ENCODE peak calls at places on chromosomes 13 and 19, in six cellular contexts. U is NB4, V is SK-N-SH, P is A549, I is HCT116, T is WTC11. J is an unnamed sample.

GRCh38 chr19:48810151-48810550 is 678 bp downstream of the BCAT2 start:
- DNase-seq in U (no peak), V (no peak), P (no peak), I (no peak), T (no peak), J (peak; percentile 13)

GRCh38 chr13:30151398-30151797 is 156.0 kb downstream of the KATNAL1 start:
- DNase-seq in U (no peak), V (no peak), P (no peak), I (no peak), T (no peak), J (no peak)

GRCh38 chr13:30698023-30698422 is 37.3 kb upstream of the ALOX5AP start:
- DNase-seq in U (no peak), V (peak; percentile 64), P (no peak), I (no peak), T (no peak), J (no peak)

GRCh38 chr19:34236035-34236793 is 18.1 kb upstream of the GARRE1 start:
- DNase-seq in U (no peak), V (no peak), P (no peak), I (no peak), T (no peak), J (no peak)

GRCh38 chr19:6374711-6375410 is 872 bp downstream of the PSPN start:
- DNase-seq in U (no peak), V (no peak), P (no peak), I (no peak), T (no peak), J (no peak)

GRCh38 chr19:32373614-32374295 is 28.3 kb downstream of the ZNF507 start:
- DNase-seq in U (no peak), V (no peak), P (peak; percentile 100), I (peak; percentile 94), T (no peak), J (peak; percentile 96)

GRCh38 chr13:60583911-60584753 is 187.1 kb downstream of the TDRD3 start:
- DNase-seq in U (peak; percentile 94), V (no peak), P (peak; percentile 6), I (no peak), T (peak; percentile 66), J (no peak)

GRCh38 chr13:69857188-69857821 is 250.3 kb upstream of the ATXN8OS start:
- DNase-seq in U (peak; percentile 63), V (peak; percentile 7), P (peak; percentile 50), I (peak; percentile 45), T (no peak), J (peak; percentile 64)

GRCh38 chr19:10289836-10290438 is at the start of gene ICAM5:
- DNase-seq in U (peak; percentile 81), V (no peak), P (peak; percentile 50), I (peak; percentile 57), T (no peak), J (no peak)

GRCh38 chr19:14432817-14433453 is at the start of gene PKN1:
- DNase-seq in U (peak; percentile 51), V (peak; percentile 95), P (peak; percentile 29), I (no peak), T (peak; percentile 72), J (peak; percentile 21)
- TF ChIP-seq MAX in U (no peak), V (peak; percentile 9), P (peak; percentile 40), I (no peak), T (no peak), J (no peak)

DNA sequence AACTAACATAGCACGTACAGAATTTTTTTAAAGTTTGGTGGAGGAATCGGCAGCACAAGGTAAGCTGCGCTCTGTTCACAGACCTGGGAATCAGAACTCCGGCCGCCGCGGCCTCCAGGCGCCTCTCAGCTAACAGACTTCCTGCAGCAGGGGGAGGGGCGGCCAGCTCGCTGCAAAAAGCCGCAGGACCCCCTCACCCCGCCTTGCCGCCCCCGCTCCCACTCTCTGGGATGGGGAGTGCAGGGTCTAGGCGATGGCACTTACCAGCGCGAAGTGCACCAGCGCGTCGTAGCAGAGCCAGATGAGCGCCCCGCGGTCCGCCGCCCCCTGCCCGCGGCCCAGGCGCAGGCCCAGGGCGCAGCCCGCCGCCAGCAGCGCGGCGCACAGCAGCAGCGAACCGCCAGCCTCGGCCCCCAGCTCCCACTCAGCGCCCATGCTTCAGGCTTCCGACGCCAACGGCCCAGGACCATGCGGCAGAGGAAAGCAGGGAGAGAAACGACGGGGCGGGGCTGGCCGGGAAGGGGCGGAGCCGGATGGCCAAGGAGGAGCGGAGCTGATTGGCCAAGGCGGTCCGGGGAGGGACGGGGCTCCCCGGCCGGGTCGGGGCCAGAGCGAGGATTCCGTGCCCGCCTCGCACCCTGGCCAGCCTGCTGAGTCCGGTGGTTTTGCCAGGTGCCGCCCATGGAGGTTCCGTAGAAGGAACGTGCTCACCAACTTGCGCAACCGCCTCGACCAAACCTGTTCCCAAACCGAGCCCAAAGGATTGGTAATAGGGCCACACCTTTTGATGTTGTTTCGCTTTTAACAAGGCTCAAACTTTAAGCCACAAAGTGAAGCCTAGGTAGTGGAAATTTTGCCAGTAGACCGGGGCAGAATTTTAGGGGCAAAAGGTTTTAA is at the start of gene EBPL:
- DNase-seq in U (peak; percentile 98), V (peak; percentile 98), P (peak; percentile 87), I (peak; percentile 78), T (peak; percentile 99), J (peak; percentile 92)
- TF ChIP-seq MAX in U (peak; percentile 92), V (peak; percentile 97), P (peak; percentile 89), I (peak; percentile 92), T (peak; percentile 97), J (peak; percentile 62)

GRCh38 chr13:33224686-33225085 is 60.9 kb downstream of the STARD13 start:
- DNase-seq in U (no peak), V (no peak), P (no peak), I (no peak), T (no peak), J (no peak)
- TF ChIP-seq MAX in U (no peak), V (no peak), P (no peak), I (no peak), T (no peak), J (no peak)

DNA sequence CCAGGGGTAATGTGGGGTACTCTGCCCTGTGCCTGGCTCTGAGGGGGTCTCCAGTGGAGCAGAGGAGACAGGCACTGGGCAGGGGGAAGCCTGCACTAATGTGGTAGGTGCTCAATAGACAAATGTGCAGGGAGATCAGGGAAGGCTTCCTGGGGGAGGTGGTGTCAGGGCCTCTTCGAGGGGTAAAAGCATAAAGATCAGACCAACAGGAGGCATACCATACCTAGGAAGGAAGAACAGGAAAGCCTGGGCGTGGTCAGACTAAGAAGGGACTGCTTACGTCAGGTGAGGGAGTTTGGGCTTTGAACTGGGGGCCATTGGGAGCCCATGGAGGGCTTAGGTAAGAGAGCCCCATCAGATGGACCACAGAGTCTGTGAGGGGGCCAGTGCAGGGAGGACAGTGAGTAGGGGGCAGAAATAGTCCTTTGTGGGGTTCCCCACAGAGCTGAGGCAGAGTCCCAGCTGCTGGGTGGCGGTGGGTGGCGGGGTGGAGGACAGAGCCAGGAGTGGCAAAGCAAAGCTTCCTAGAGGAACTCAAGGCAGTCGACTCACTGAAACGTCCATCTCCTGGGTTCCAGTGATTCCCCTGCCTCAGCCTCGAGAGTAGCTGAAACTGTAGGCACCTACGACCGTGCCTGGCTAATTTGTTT is 8.8 kb downstream of the PRR36 start:
- DNase-seq in U (no peak), V (no peak), P (no peak), I (no peak), T (no peak), J (no peak)
- TF ChIP-seq MAX in U (no peak), V (no peak), P (no peak), I (no peak), T (no peak), J (no peak)

GRCh38 chr13:114104626-114105350 is 27.6 kb downstream of the RASA3 start:
- DNase-seq in U (no peak), V (peak; percentile 42), P (no peak), I (no peak), T (peak; percentile 7), J (no peak)

GRCh38 chr13:114106991-114107685 is 25.3 kb downstream of the RASA3 start:
- DNase-seq in U (no peak), V (no peak), P (no peak), I (no peak), T (peak; percentile 9), J (no peak)

GRCh38 chr13:114107686-114108081 is 24.7 kb downstream of the RASA3 start:
- DNase-seq in U (no peak), V (peak; percentile 41), P (no peak), I (no peak), T (peak; percentile 9), J (peak; percentile 70)

GRCh38 chr13:114106526-114106925 is 25.9 kb downstream of the RASA3 start:
- DNase-seq in U (no peak), V (no peak), P (no peak), I (no peak), T (no peak), J (no peak)

GRCh38 chr13:114105351-114106225 is 26.8 kb downstream of the RASA3 start:
- DNase-seq in U (no peak), V (peak; percentile 85), P (no peak), I (no peak), T (peak; percentile 6), J (no peak)
- TF ChIP-seq MAX in U (no peak), V (no peak), P (no peak), I (no peak), T (no peak), J (no peak)

DNA sequence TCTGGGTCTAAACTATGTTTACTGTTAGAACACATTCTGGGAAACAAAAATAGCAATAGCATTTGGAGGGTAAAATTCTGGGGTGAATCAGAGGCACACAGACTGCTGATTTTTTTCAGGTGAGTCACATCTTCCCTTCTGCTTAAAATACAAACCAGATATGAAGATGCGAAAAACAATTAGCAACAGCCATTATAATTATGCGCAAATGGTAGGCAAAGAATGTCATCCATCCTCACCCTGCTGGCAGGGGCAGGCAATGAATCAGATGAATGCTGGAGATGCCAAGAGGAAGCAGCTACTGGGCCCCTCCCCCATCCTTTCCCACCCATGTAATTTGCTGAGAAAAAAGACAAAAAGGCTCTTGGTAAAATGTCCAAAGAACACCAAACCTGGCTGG is 282.9 kb downstream of the KLF5 start:
- DNase-seq in U (no peak), V (no peak), P (no peak), I (no peak), T (no peak), J (peak; percentile 12)
- TF ChIP-seq MAX in U (no peak), V (no peak), P (no peak), I (no peak), T (no peak), J (no peak)